ENCODE peak calls at places on chromosomes 4 and X, in four cellular contexts. M is occipital lobe, P is astrocyte of the spinal cord, A is adipocyte. R is an unnamed sample.

GRCh38 chr4:86940920-86941460 is 6.2 kb downstream of the AFF1 start:
- DNase-seq in A (no peak), M (no peak), P (no peak), R (no peak)

GRCh38 chrX:46294234-46294633 is 251.0 kb downstream of the ZNF674 start:
- DNase-seq in A (peak; percentile 53), M (no peak), P (peak; percentile 69), R (peak; percentile 13)

GRCh38 chrX:120022763-120023162 is 54.7 kb downstream of the RHOXF2B start:
- DNase-seq in A (no peak), M (no peak), P (no peak), R (no peak)

GRCh38 chr4:186392017-186392416 is 126.0 kb downstream of the F11 start:
- DNase-seq in M (no peak), P (no peak), A (no peak), R (no peak)

GRCh38 chr4:185839204-185839712 is 27.3 kb upstream of the SORBS2 start:
- DNase-seq in P (peak; percentile 99), A (peak; percentile 95), M (no peak), R (peak; percentile 99)

GRCh38 chrX:131830400-131831184 is 192.5 kb upstream of the STK26 start:
- DNase-seq in A (peak; percentile 92), P (peak; percentile 83), M (peak; percentile 26), R (peak; percentile 83)

GRCh38 chr4:148116264-148116663 is 325.9 kb downstream of the NR3C2 start:
- DNase-seq in P (peak; percentile 83), A (peak; percentile 95), M (no peak), R (peak; percentile 93)

GRCh38 chrX:53084043-53084570 is 1.9 kb downstream of the TSPYL2 start:
- DNase-seq in P (no peak), A (no peak), M (no peak), R (no peak)

GRCh38 chr4:185254434-185254833 is 45.0 kb downstream of the SNX25 start:
- DNase-seq in A (no peak), M (no peak), P (peak; percentile 72), R (peak; percentile 92)

GRCh38 chr4:75211422-75211821 is 278.5 kb downstream of the PARM1 start:
- DNase-seq in A (no peak), P (no peak), M (no peak), R (no peak)

GRCh38 chr4:2689114-2689513 is 67.0 kb downstream of the TNIP2 start:
- DNase-seq in A (no peak), M (no peak), P (no peak), R (no peak)

GRCh38 chrX:130916636-130917422 is 13.8 kb upstream of the ENOX2 start:
- DNase-seq in M (peak; percentile 1), A (peak; percentile 72), P (peak; percentile 50), R (peak; percentile 66)

GRCh38 chr4:5710065-5710961 is 688 bp upstream of the EVC start:
- DNase-seq in P (peak; percentile 9), M (no peak), A (peak; percentile 62), R (peak; percentile 42)

GRCh38 chrX:44234541-44234940 is 108.9 kb downstream of the EFHC2 start:
- DNase-seq in M (no peak), P (no peak), A (no peak), R (no peak)

GRCh38 chr4:98605216-98605615 is 53.2 kb downstream of the TSPAN5 start:
- DNase-seq in A (no peak), M (no peak), P (no peak), R (no peak)

GRCh38 chr4:152920768-152921167 is 15.4 kb upstream of the FHDC1 start:
- DNase-seq in M (no peak), A (no peak), P (peak; percentile 40), R (no peak)

GRCh38 chr4:4860381-4860802 is 927 bp downstream of the MSX1 start:
- DNase-seq in A (peak; percentile 59), M (no peak), P (peak; percentile 37), R (no peak)

GRCh38 chrX:111646515-111646914 is 34.5 kb upstream of the ALG13 start:
- DNase-seq in P (no peak), M (no peak), A (no peak), R (no peak)

GRCh38 chrX:24487576-24487975 is 22.5 kb downstream of the PDK3 start:
- DNase-seq in A (no peak), M (no peak), P (no peak), R (no peak)

GRCh38 chr4:24978291-24979072 is 52.3 kb downstream of the LGI2 start:
- DNase-seq in M (no peak), P (no peak), A (no peak), R (no peak)

GRCh38 chrX:48466696-48467095 is 3.4 kb downstream of the SLC38A5 start:
- DNase-seq in A (no peak), P (no peak), M (no peak), R (no peak)

GRCh38 chr4:174657472-174657871 is 135.2 kb upstream of the HPGD start:
- DNase-seq in P (no peak), A (no peak), M (no peak), R (no peak)

GRCh38 chrX:120378570-120378969 is 16.7 kb downstream of the ATP1B4 start:
- DNase-seq in P (no peak), M (no peak), A (no peak), R (no peak)

GRCh38 chr4:14018191-14018853 is 390.8 kb upstream of the BOD1L1 start:
- DNase-seq in M (no peak), P (no peak), A (no peak), R (no peak)

GRCh38 chr4:132955146-132955545 is 193.9 kb upstream of the PCDH10 start:
- DNase-seq in M (no peak), A (no peak), P (no peak), R (no peak)

GRCh38 chr4:185229021-185229818 is 19.8 kb downstream of the SNX25 start:
- DNase-seq in M (no peak), A (no peak), P (no peak), R (no peak)

GRCh38 chr4:25860586-25861421 is 2.0 kb downstream of the SEL1L3 start:
- DNase-seq in P (no peak), M (no peak), A (peak; percentile 45), R (peak; percentile 48)

GRCh38 chr4:78923459-78924312 is 15.6 kb downstream of the PAQR3 start:
- DNase-seq in P (no peak), A (peak; percentile 4), M (no peak), R (peak; percentile 20)

GRCh38 chr4:7192252-7193039 is at the start of gene SORCS2:
- DNase-seq in A (peak; percentile 90), M (peak; percentile 49), P (peak; percentile 36), R (peak; percentile 54)

GRCh38 chr4:156177941-156178340 is 224.3 kb upstream of the CTSO start:
- DNase-seq in M (no peak), P (no peak), A (no peak), R (no peak)

GRCh38 chrX:71245159-71245558 is 8.8 kb downstream of the ZMYM3 start:
- DNase-seq in P (no peak), M (no peak), A (no peak), R (no peak)

GRCh38 chrX:101062171-101062570 is 10.3 kb upstream of the TRMT2B start:
- DNase-seq in P (no peak), A (no peak), M (no peak), R (no peak)

GRCh38 chr4:6437682-6438264 is 34.6 kb downstream of the PPP2R2C start:
- DNase-seq in P (no peak), A (no peak), M (no peak), R (no peak)

GRCh38 chr4:147786531-147786930 is 54.6 kb downstream of the ARHGAP10 start:
- DNase-seq in P (no peak), A (no peak), M (no peak), R (no peak)

GRCh38 chr4:137961051-137961438 is 281.1 kb downstream of the SLC7A11 start:
- DNase-seq in P (no peak), A (peak; percentile 93), M (no peak), R (peak; percentile 76)

R was measured in choroid plexus epithelial cell.